ENCODE peak calls at places on chromosomes 6 and 20, in five cellular contexts. A is HL-60, U is K562, E is stomach, G is sigmoid colon. Y is an unnamed sample.

GRCh38 chr6:31008165-31008564 is 2.1 kb upstream of the MUC22 start:
- DNase-seq in U (no peak), G (no peak), A (no peak), E (no peak), Y (no peak)

GRCh38 chr20:32507998-32508774 is 76.9 kb downstream of the NOL4L start:
- DNase-seq in E (no peak), G (no peak), A (peak), U (no peak), Y (no peak)

GRCh38 chr6:159074120-159074684 is 29.4 kb upstream of the TAGAP start:
- DNase-seq in G (no peak), A (no peak), E (no peak), U (peak), Y (no peak)

GRCh38 chr6:9095671-9096260 is 660.4 kb upstream of the SLC35B3 start:
- DNase-seq in G (no peak), E (no peak), U (no peak), A (no peak), Y (no peak)

GRCh38 chr6:40877362-40877761 is 161.7 kb downstream of the UNC5CL start:
- DNase-seq in G (no peak), E (no peak), U (no peak), A (no peak), Y (no peak)

GRCh38 chr6:44416103-44416502 is 28.6 kb downstream of the CDC5L start:
- DNase-seq in G (no peak), E (peak), A (no peak), U (no peak), Y (no peak)

GRCh38 chr6:109867970-109868358 is 110.1 kb upstream of the GPR6 start:
- DNase-seq in E (no peak), A (no peak), G (no peak), U (no peak), Y (no peak)

GRCh38 chr6:106804238-106805016 is 170.1 kb downstream of the CD24 start:
- DNase-seq in G (no peak), A (no peak), U (no peak), E (no peak), Y (no peak)

GRCh38 chr6:112286010-112286409 is 31.6 kb upstream of the LAMA4 start:
- DNase-seq in G (no peak), U (no peak), E (no peak), A (peak), Y (no peak)

GRCh38 chr6:33790910-33791309 is 2.0 kb upstream of the LEMD2 start:
- DNase-seq in A (no peak), E (no peak), U (no peak), G (no peak), Y (no peak)

GRCh38 chr6:94673251-94673650 is 904.1 kb upstream of the MANEA start:
- DNase-seq in G (no peak), U (no peak), A (no peak), E (no peak), Y (no peak)

GRCh38 chr20:41192575-41192974 is 55.2 kb downstream of the PLCG1 start:
- DNase-seq in A (no peak), U (no peak), G (no peak), E (no peak), Y (no peak)

GRCh38 chr6:158756126-158756525 is 63.0 kb downstream of the EZR start:
- DNase-seq in A (no peak), G (no peak), U (no peak), E (peak), Y (no peak)

GRCh38 chr6:57224769-57225515 is 2.8 kb upstream of the RAB23 start:
- DNase-seq in G (no peak), A (no peak), E (no peak), U (no peak), Y (no peak)

GRCh38 chr6:169026175-169026574 is 227.5 kb downstream of the THBS2 start:
- DNase-seq in E (no peak), A (no peak), U (no peak), G (no peak), Y (no peak)

GRCh38 chr20:56601166-56601565 is 27.9 kb upstream of the TFAP2C start:
- DNase-seq in A (no peak), E (no peak), U (no peak), G (no peak), Y (no peak)

GRCh38 chr6:28078050-28078449 is 2.3 kb upstream of the ZNF165 start:
- DNase-seq in E (no peak), U (no peak), G (no peak), A (no peak), Y (no peak)

DNA sequence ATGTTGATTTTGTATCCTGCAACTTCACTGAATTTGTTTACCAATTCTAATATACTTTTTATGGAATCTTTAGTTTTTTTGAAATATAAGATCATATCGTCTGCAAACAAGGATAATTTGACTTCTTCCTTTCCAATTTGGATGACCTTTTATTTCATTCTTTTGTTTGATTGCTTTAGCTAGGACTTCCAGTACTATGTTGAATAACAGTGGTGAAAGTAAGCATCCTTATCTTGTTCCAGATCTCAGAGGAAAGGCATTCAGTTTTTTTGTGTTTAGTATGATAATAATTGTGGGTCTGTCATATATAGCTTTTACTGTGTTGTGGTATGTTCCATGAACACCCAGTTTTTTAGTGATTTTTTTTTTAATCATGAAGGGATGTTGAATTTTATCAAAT is 75.7 kb downstream of the GCLC start:
- DNase-seq in A (no peak), U (no peak), G (no peak), E (no peak), Y (no peak)
- TF ChIP-seq POLR2AphosphoS5 in A (no peak), U (no peak), G (no peak), E (no peak), Y (no peak)

DNA sequence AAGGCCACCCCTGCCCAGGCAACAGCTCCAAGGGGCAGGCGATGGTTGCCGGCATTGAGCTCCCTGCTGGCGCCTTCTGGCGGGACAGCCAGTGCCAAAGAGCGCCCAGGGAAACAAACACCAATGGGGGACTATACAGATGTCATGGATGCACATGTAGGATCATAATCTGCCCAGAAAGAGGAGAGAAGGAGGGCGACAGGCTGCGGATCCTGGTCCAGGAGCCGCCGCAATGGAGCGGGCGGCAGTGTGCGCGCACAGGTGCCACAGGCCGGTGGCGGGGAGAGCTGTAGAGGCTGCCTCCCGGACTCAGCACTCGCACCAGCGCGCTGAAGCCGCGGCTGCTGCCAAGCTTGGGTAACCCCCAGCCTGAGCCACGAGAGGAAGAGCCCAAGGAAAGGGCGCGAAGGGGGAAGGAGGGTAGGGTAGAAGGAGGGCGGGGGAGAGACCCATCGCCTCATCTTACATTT is 418 bp upstream of the FUT9 start:
- DNase-seq in U (no peak), A (no peak), G (peak), E (peak), Y (peak)
- TF ChIP-seq POLR2AphosphoS5 in U (no peak), A (no peak), G (no peak), E (peak), Y (no peak)

GRCh38 chr20:46122516-46123481 is 4.7 kb downstream of the CD40 start:
- DNase-seq in A (no peak), G (no peak), U (no peak), E (peak), Y (no peak)
- TF ChIP-seq POLR2AphosphoS5 in A (no peak), G (no peak), U (no peak), E (no peak), Y (no peak)

DNA sequence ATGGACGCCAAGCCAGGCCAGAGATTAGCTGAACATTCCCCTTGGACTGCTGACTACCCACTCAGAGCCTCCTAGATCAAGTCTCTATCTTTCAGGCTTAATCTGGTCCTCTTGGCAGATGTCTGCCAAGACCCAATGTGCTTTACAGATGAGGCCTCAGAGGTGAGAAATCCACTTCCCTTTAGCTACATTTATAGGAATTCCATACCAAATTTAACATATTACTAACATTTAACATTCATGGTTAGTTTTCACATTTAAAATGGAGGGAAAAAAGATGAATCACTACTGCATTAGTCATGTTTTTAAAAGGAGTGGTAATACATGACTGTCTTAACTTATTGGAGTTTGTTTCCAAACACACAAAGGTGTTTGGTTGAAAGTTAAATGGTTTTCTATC is 42.1 kb upstream of the CALHM6 start:
- DNase-seq in E (no peak), G (no peak), A (no peak), U (no peak), Y (no peak)
- TF ChIP-seq POLR2AphosphoS5 in E (no peak), G (no peak), A (no peak), U (no peak), Y (no peak)

GRCh38 chr6:90090866-90091265 is 196.6 kb downstream of the GJA10 start:
- DNase-seq in G (no peak), E (no peak), U (no peak), A (no peak), Y (no peak)

GRCh38 chr6:90087103-90087833 is 193.0 kb downstream of the GJA10 start:
- DNase-seq in E (no peak), U (no peak), G (no peak), A (no peak), Y (no peak)

GRCh38 chr6:90083891-90084290 is 189.6 kb downstream of the GJA10 start:
- DNase-seq in G (no peak), U (peak), A (peak), E (no peak), Y (peak)

GRCh38 chr6:90086517-90086916 is 192.2 kb downstream of the GJA10 start:
- DNase-seq in E (no peak), A (no peak), G (no peak), U (no peak), Y (no peak)

GRCh38 chr6:90088009-90088408 is 193.7 kb downstream of the GJA10 start:
- DNase-seq in U (no peak), G (no peak), A (no peak), E (no peak), Y (no peak)
- TF ChIP-seq POLR2AphosphoS5 in U (no peak), G (no peak), A (no peak), E (no peak), Y (no peak)

Y was measured in spleen.